ENCODE peak calls at places on chromosomes 7 and 10, in nine cellular contexts. One of them, this sample, is unnamed.

GRCh38 chr7:151861881-151862280 is 15.0 kb downstream of the PRKAG2 start:
- DNase-seq in A172: no peak
- DNase-seq in NCI-H1092: no peak
- DNase-seq in MCF 10A: no peak
- DNase-seq in NCI-H69: no peak
- DNase-seq in glutamatergic neuron: no peak
- DNase-seq in fibroblast of lung: no peak
- DNase-seq in stomach: no peak
- DNase-seq in activated CD4-positive, alpha-beta T cell treated with anti-CD3 and anti-CD28 coated beads, Interleukin-2, amount 10 ng/mL, durations not matched to agents 7 days and 5 days: no peak
- DNase-seq in this sample: no peak

GRCh38 chr10:97596101-97597055 is 6.9 kb downstream of the C10orf62 start:
- DNase-seq in A172: peak
- DNase-seq in NCI-H1092: no peak
- DNase-seq in MCF 10A: peak
- DNase-seq in NCI-H69: no peak
- DNase-seq in glutamatergic neuron: no peak
- DNase-seq in fibroblast of lung: peak
- DNase-seq in stomach: no peak
- DNase-seq in activated CD4-positive, alpha-beta T cell treated with anti-CD3 and anti-CD28 coated beads, Interleukin-2, amount 10 ng/mL, durations not matched to agents 7 days and 5 days: no peak
- DNase-seq in this sample: no peak

GRCh38 chr10:132447446-132448247 is 50.6 kb downstream of the PWWP2B start:
- DNase-seq in A172: peak
- DNase-seq in NCI-H1092: no peak
- DNase-seq in MCF 10A: peak
- DNase-seq in NCI-H69: no peak
- DNase-seq in glutamatergic neuron: peak
- DNase-seq in fibroblast of lung: peak
- DNase-seq in stomach: peak
- DNase-seq in activated CD4-positive, alpha-beta T cell treated with anti-CD3 and anti-CD28 coated beads, Interleukin-2, amount 10 ng/mL, durations not matched to agents 7 days and 5 days: peak
- DNase-seq in this sample: peak

GRCh38 chr7:47239927-47240570 is 341.9 kb downstream of the TNS3 start:
- DNase-seq in A172: no peak
- DNase-seq in NCI-H1092: no peak
- DNase-seq in MCF 10A: no peak
- DNase-seq in NCI-H69: no peak
- DNase-seq in glutamatergic neuron: no peak
- DNase-seq in fibroblast of lung: no peak
- DNase-seq in stomach: no peak
- DNase-seq in activated CD4-positive, alpha-beta T cell treated with anti-CD3 and anti-CD28 coated beads, Interleukin-2, amount 10 ng/mL, durations not matched to agents 7 days and 5 days: no peak
- DNase-seq in this sample: no peak

GRCh38 chr7:82416402-82416801 is 27.2 kb downstream of the CACNA2D1 start:
- DNase-seq in A172: no peak
- DNase-seq in NCI-H1092: no peak
- DNase-seq in MCF 10A: no peak
- DNase-seq in NCI-H69: peak
- DNase-seq in glutamatergic neuron: no peak
- DNase-seq in fibroblast of lung: no peak
- DNase-seq in stomach: no peak
- DNase-seq in activated CD4-positive, alpha-beta T cell treated with anti-CD3 and anti-CD28 coated beads, Interleukin-2, amount 10 ng/mL, durations not matched to agents 7 days and 5 days: no peak
- DNase-seq in this sample: no peak

GRCh38 chr7:150978136-150978789 is at the start of gene KCNH2:
- DNase-seq in A172: no peak
- DNase-seq in NCI-H1092: peak
- DNase-seq in MCF 10A: no peak
- DNase-seq in NCI-H69: peak
- DNase-seq in glutamatergic neuron: peak
- DNase-seq in fibroblast of lung: no peak
- DNase-seq in stomach: no peak
- DNase-seq in activated CD4-positive, alpha-beta T cell treated with anti-CD3 and anti-CD28 coated beads, Interleukin-2, amount 10 ng/mL, durations not matched to agents 7 days and 5 days: peak
- DNase-seq in this sample: no peak

GRCh38 chr10:112435013-112435619 is 11.6 kb downstream of the ZDHHC6 start:
- DNase-seq in A172: peak
- DNase-seq in NCI-H1092: no peak
- DNase-seq in MCF 10A: peak
- DNase-seq in NCI-H69: peak
- DNase-seq in glutamatergic neuron: no peak
- DNase-seq in fibroblast of lung: peak
- DNase-seq in stomach: no peak
- DNase-seq in activated CD4-positive, alpha-beta T cell treated with anti-CD3 and anti-CD28 coated beads, Interleukin-2, amount 10 ng/mL, durations not matched to agents 7 days and 5 days: no peak
- DNase-seq in this sample: no peak

GRCh38 chr10:27724287-27724686 is 21.3 kb downstream of the MKX start:
- DNase-seq in A172: peak
- DNase-seq in NCI-H1092: no peak
- DNase-seq in MCF 10A: peak
- DNase-seq in NCI-H69: no peak
- DNase-seq in glutamatergic neuron: no peak
- DNase-seq in fibroblast of lung: no peak
- DNase-seq in stomach: no peak
- DNase-seq in activated CD4-positive, alpha-beta T cell treated with anti-CD3 and anti-CD28 coated beads, Interleukin-2, amount 10 ng/mL, durations not matched to agents 7 days and 5 days: no peak
- DNase-seq in this sample: no peak

GRCh38 chr7:11458736-11459483 is 373.1 kb downstream of the THSD7A start:
- DNase-seq in A172: peak
- DNase-seq in NCI-H1092: no peak
- DNase-seq in MCF 10A: peak
- DNase-seq in NCI-H69: peak
- DNase-seq in glutamatergic neuron: no peak
- DNase-seq in fibroblast of lung: peak
- DNase-seq in stomach: no peak
- DNase-seq in activated CD4-positive, alpha-beta T cell treated with anti-CD3 and anti-CD28 coated beads, Interleukin-2, amount 10 ng/mL, durations not matched to agents 7 days and 5 days: no peak
- DNase-seq in this sample: peak

GRCh38 chr7:91866599-91867148 is 13.8 kb downstream of the MTERF1 start:
- DNase-seq in A172: no peak
- DNase-seq in NCI-H1092: no peak
- DNase-seq in MCF 10A: no peak
- DNase-seq in NCI-H69: no peak
- DNase-seq in glutamatergic neuron: no peak
- DNase-seq in fibroblast of lung: peak
- DNase-seq in stomach: no peak
- DNase-seq in activated CD4-positive, alpha-beta T cell treated with anti-CD3 and anti-CD28 coated beads, Interleukin-2, amount 10 ng/mL, durations not matched to agents 7 days and 5 days: no peak
- DNase-seq in this sample: no peak

GRCh38 chr10:42999385-43000020 is 77.4 kb upstream of the RET start:
- DNase-seq in A172: no peak
- DNase-seq in NCI-H1092: no peak
- DNase-seq in MCF 10A: no peak
- DNase-seq in NCI-H69: no peak
- DNase-seq in glutamatergic neuron: no peak
- DNase-seq in fibroblast of lung: no peak
- DNase-seq in stomach: no peak
- DNase-seq in activated CD4-positive, alpha-beta T cell treated with anti-CD3 and anti-CD28 coated beads, Interleukin-2, amount 10 ng/mL, durations not matched to agents 7 days and 5 days: no peak
- DNase-seq in this sample: no peak

GRCh38 chr10:109977382-109977806 is 30.4 kb upstream of the ADD3 start:
- DNase-seq in A172: no peak
- DNase-seq in NCI-H1092: no peak
- DNase-seq in MCF 10A: no peak
- DNase-seq in NCI-H69: peak
- DNase-seq in glutamatergic neuron: no peak
- DNase-seq in fibroblast of lung: no peak
- DNase-seq in stomach: peak
- DNase-seq in activated CD4-positive, alpha-beta T cell treated with anti-CD3 and anti-CD28 coated beads, Interleukin-2, amount 10 ng/mL, durations not matched to agents 7 days and 5 days: no peak
- DNase-seq in this sample: no peak

GRCh38 chr10:13891542-13892431 is 305.0 kb downstream of the PRPF18 start:
- DNase-seq in A172: no peak
- DNase-seq in NCI-H1092: peak
- DNase-seq in MCF 10A: no peak
- DNase-seq in NCI-H69: peak
- DNase-seq in glutamatergic neuron: peak
- DNase-seq in fibroblast of lung: no peak
- DNase-seq in stomach: no peak
- DNase-seq in activated CD4-positive, alpha-beta T cell treated with anti-CD3 and anti-CD28 coated beads, Interleukin-2, amount 10 ng/mL, durations not matched to agents 7 days and 5 days: no peak
- DNase-seq in this sample: no peak

GRCh38 chr10:74231375-74231774 is 80.4 kb downstream of the ADK start:
- DNase-seq in A172: peak
- DNase-seq in NCI-H1092: no peak
- DNase-seq in MCF 10A: peak
- DNase-seq in NCI-H69: no peak
- DNase-seq in glutamatergic neuron: no peak
- DNase-seq in fibroblast of lung: peak
- DNase-seq in stomach: no peak
- DNase-seq in activated CD4-positive, alpha-beta T cell treated with anti-CD3 and anti-CD28 coated beads, Interleukin-2, amount 10 ng/mL, durations not matched to agents 7 days and 5 days: no peak
- DNase-seq in this sample: no peak

GRCh38 chr10:29394321-29394932 is 105.6 kb downstream of the LYZL1 start:
- DNase-seq in A172: no peak
- DNase-seq in NCI-H1092: no peak
- DNase-seq in MCF 10A: no peak
- DNase-seq in NCI-H69: no peak
- DNase-seq in glutamatergic neuron: peak
- DNase-seq in fibroblast of lung: no peak
- DNase-seq in stomach: no peak
- DNase-seq in activated CD4-positive, alpha-beta T cell treated with anti-CD3 and anti-CD28 coated beads, Interleukin-2, amount 10 ng/mL, durations not matched to agents 7 days and 5 days: no peak
- DNase-seq in this sample: no peak

GRCh38 chr10:129963831-129964501 is at the start of gene EBF3:
- DNase-seq in A172: no peak
- DNase-seq in NCI-H1092: peak
- DNase-seq in MCF 10A: no peak
- DNase-seq in NCI-H69: peak
- DNase-seq in glutamatergic neuron: peak
- DNase-seq in fibroblast of lung: no peak
- DNase-seq in stomach: peak
- DNase-seq in activated CD4-positive, alpha-beta T cell treated with anti-CD3 and anti-CD28 coated beads, Interleukin-2, amount 10 ng/mL, durations not matched to agents 7 days and 5 days: peak
- DNase-seq in this sample: no peak

GRCh38 chr10:69645296-69645665 is 15.2 kb downstream of the FAM241B start:
- DNase-seq in A172: no peak
- DNase-seq in NCI-H1092: no peak
- DNase-seq in MCF 10A: no peak
- DNase-seq in NCI-H69: no peak
- DNase-seq in glutamatergic neuron: no peak
- DNase-seq in fibroblast of lung: no peak
- DNase-seq in stomach: no peak
- DNase-seq in activated CD4-positive, alpha-beta T cell treated with anti-CD3 and anti-CD28 coated beads, Interleukin-2, amount 10 ng/mL, durations not matched to agents 7 days and 5 days: no peak
- DNase-seq in this sample: no peak

GRCh38 chr7:156038345-156038744 is 226.1 kb upstream of the SHH start:
- DNase-seq in A172: no peak
- DNase-seq in NCI-H1092: no peak
- DNase-seq in MCF 10A: no peak
- DNase-seq in NCI-H69: no peak
- DNase-seq in glutamatergic neuron: no peak
- DNase-seq in fibroblast of lung: no peak
- DNase-seq in stomach: no peak
- DNase-seq in activated CD4-positive, alpha-beta T cell treated with anti-CD3 and anti-CD28 coated beads, Interleukin-2, amount 10 ng/mL, durations not matched to agents 7 days and 5 days: no peak
- DNase-seq in this sample: no peak

GRCh38 chr10:51667992-51668689 is 31.3 kb downstream of the CSTF2T start:
- DNase-seq in A172: no peak
- DNase-seq in NCI-H1092: no peak
- DNase-seq in MCF 10A: no peak
- DNase-seq in NCI-H69: peak
- DNase-seq in glutamatergic neuron: no peak
- DNase-seq in fibroblast of lung: peak
- DNase-seq in stomach: no peak
- DNase-seq in activated CD4-positive, alpha-beta T cell treated with anti-CD3 and anti-CD28 coated beads, Interleukin-2, amount 10 ng/mL, durations not matched to agents 7 days and 5 days: no peak
- DNase-seq in this sample: no peak

GRCh38 chr7:98836811-98837631 is 32.8 kb downstream of the TMEM130 start:
- DNase-seq in A172: peak
- DNase-seq in NCI-H1092: peak
- DNase-seq in MCF 10A: peak
- DNase-seq in NCI-H69: peak
- DNase-seq in glutamatergic neuron: peak
- DNase-seq in fibroblast of lung: peak
- DNase-seq in stomach: peak
- DNase-seq in activated CD4-positive, alpha-beta T cell treated with anti-CD3 and anti-CD28 coated beads, Interleukin-2, amount 10 ng/mL, durations not matched to agents 7 days and 5 days: peak
- DNase-seq in this sample: no peak

GRCh38 chr10:631266-631665 is 58.2 kb downstream of the DIP2C start:
- DNase-seq in A172: no peak
- DNase-seq in NCI-H1092: no peak
- DNase-seq in MCF 10A: no peak
- DNase-seq in NCI-H69: no peak
- DNase-seq in glutamatergic neuron: no peak
- DNase-seq in fibroblast of lung: no peak
- DNase-seq in stomach: no peak
- DNase-seq in activated CD4-positive, alpha-beta T cell treated with anti-CD3 and anti-CD28 coated beads, Interleukin-2, amount 10 ng/mL, durations not matched to agents 7 days and 5 days: no peak
- DNase-seq in this sample: no peak

This sample was measured in keratinocyte.